ENCODE peak calls at places on chromosome 6, in five cellular contexts. O is H1, C is neuronal stem cell, Y is trophoblast cell, M is H9. H is an unnamed sample.

GRCh38 chr6:149168968-149169367 is 148.5 kb upstream of the TAB2 start:
- DNase-seq in O (no peak), C (no peak), Y (no peak), M (no peak), H (no peak)

GRCh38 chr6:89655122-89655521 is 16.6 kb upstream of the LYRM2 start:
- DNase-seq in O (no peak), C (no peak), Y (peak), M (no peak), H (no peak)

GRCh38 chr6:127737009-127737486 is 160.1 kb downstream of the C6orf58 start:
- DNase-seq in O (no peak), C (peak), Y (peak), M (no peak), H (peak)

GRCh38 chr6:169168706-169169105 is 84.9 kb downstream of the THBS2 start:
- DNase-seq in O (no peak), C (no peak), Y (peak), M (no peak), H (no peak)

GRCh38 chr6:158081657-158081935 is 86.5 kb downstream of the SERAC1 start:
- DNase-seq in O (no peak), C (no peak), Y (peak), M (no peak), H (no peak)

GRCh38 chr6:34145161-34146020 is 496 bp downstream of the GRM4 start:
- DNase-seq in O (peak), C (peak), Y (peak), M (peak), H (peak)

GRCh38 chr6:111482236-111482958 is 621 bp downstream of the REV3L start:
- DNase-seq in O (no peak), C (no peak), Y (peak), M (no peak), H (peak)

GRCh38 chr6:156773935-156774871 is 3.0 kb upstream of the ARID1B start:
- DNase-seq in O (no peak), C (no peak), Y (no peak), M (no peak), H (no peak)

GRCh38 chr6:35298625-35299140 is 1.1 kb downstream of the DEF6 start:
- DNase-seq in O (no peak), C (no peak), Y (no peak), M (no peak), H (no peak)

GRCh38 chr6:40517654-40518053 is 69.5 kb downstream of the LRFN2 start:
- DNase-seq in O (no peak), C (no peak), Y (no peak), M (no peak), H (no peak)

GRCh38 chr6:110813813-110814487 is 1.3 kb downstream of the CDK19 start:
- DNase-seq in O (no peak), C (peak), Y (peak), M (no peak), H (peak)

GRCh38 chr6:95417856-95418255 is 159.5 kb upstream of the MANEA start:
- DNase-seq in O (no peak), C (peak), Y (peak), M (no peak), H (no peak)

GRCh38 chr6:75345413-75345812 is 60.8 kb upstream of the TMEM30A start:
- DNase-seq in O (no peak), C (no peak), Y (no peak), M (peak), H (no peak)

GRCh38 chr6:75350156-75350555 is 65.6 kb upstream of the TMEM30A start:
- DNase-seq in O (no peak), C (no peak), Y (no peak), M (no peak), H (no peak)

GRCh38 chr6:75349262-75349984 is 64.8 kb upstream of the TMEM30A start:
- DNase-seq in O (peak), C (peak), Y (peak), M (peak), H (peak)

GRCh38 chr6:75348882-75349261 is 64.3 kb upstream of the TMEM30A start:
- DNase-seq in O (no peak), C (no peak), Y (no peak), M (no peak), H (no peak)

GRCh38 chr6:75347797-75348610 is 63.4 kb upstream of the TMEM30A start:
- DNase-seq in O (no peak), C (no peak), Y (no peak), M (no peak), H (no peak)
- H2BK12ac ChIP-seq in O (no peak), C (no peak), Y (no peak), M (peak), H (no peak)

GRCh38 chr6:167046861-167047495 is 47.8 kb downstream of the CEP43 start:
- DNase-seq in O (no peak), C (no peak), Y (no peak), M (no peak), H (no peak)
- H3K27ac ChIP-seq in O (no peak), C (no peak), Y (no peak), M (no peak), H (no peak)

DNA sequence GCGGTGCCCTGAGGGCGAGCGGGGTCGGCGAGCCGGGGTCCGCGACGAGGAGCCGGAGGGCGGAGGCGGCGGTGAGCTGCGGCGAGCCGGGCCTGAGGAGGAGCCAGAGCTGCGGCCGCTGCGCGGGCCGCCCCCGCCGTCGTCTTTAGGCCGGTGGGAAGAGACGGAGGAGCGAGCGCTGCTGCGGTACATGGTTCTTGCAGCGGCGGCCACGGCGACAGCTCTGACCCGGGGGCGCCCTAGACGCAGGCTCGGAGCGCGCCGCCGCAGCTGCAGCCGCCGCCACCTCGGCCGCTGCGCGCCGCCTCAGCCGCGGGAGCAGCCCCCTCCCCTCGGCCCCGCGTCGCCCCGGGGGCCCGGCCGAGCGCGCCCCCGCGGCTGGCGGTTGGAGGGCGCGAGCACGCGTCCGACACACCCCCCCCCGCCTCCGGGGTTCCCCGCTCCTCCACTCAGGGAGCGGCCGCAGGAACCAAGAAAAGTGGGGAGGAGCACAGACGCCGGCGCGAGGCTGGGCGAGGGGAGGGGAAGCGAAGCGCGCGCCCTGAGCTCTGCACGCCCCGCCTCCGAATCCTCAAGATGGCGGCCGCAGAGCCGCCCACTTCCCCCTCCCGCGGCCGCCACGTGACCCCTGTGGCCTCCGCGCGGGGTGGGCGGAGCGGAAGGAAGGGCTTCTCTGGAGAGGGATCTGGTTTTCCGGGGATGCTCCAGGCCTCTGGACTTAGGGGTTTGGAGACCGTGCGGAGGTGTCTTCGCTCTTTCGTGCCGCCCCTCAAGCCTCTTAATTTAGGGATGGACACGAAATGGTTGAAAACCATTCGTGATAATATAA is at the start of gene ZNF318:
- DNase-seq in O (peak), C (peak), Y (peak), M (peak), H (peak)
- H3K18ac ChIP-seq in O (peak), C (peak), Y (peak), M (no peak), H (peak)

DNA sequence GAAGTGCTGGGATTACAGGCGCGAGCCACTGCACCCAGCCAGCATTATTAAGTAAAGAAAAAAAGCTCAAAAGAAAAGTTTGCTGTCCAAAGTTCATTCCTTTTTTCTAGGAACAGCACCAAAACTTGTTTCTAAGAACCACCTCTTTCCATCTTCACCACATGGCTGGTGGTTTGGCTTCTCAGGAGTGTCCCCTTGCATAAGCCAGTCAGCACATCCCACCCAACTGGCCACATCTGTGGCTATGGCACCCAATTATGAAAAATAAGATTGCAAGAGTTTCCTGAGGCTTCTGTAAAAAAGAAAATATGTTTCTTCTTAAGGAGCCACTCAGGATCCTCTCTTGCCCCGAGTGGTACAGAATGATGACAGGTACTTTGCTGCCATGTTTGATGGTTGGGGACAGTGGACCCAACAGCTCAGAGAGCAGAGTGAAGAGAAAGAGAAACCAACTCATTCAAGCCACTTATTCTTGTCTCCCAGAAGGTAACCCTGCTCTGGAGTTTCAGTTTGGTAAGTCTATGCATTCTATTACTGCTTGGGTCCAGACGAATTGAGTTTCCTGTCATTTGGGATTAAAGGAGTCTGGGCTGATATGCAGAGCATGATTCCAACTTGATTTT is 65.3 kb downstream of the PSMB1 start:
- DNase-seq in O (no peak), C (no peak), Y (no peak), M (no peak), H (no peak)
- H2BK12ac ChIP-seq in O (no peak), C (no peak), Y (no peak), M (no peak), H (no peak)

GRCh38 chr6:164579035-164579434 is 730.4 kb downstream of the C6orf118 start:
- DNase-seq in O (no peak), C (no peak), Y (no peak), M (no peak), H (no peak)
- H3K27ac ChIP-seq in O (no peak), C (no peak), Y (no peak), M (no peak), H (no peak)

DNA sequence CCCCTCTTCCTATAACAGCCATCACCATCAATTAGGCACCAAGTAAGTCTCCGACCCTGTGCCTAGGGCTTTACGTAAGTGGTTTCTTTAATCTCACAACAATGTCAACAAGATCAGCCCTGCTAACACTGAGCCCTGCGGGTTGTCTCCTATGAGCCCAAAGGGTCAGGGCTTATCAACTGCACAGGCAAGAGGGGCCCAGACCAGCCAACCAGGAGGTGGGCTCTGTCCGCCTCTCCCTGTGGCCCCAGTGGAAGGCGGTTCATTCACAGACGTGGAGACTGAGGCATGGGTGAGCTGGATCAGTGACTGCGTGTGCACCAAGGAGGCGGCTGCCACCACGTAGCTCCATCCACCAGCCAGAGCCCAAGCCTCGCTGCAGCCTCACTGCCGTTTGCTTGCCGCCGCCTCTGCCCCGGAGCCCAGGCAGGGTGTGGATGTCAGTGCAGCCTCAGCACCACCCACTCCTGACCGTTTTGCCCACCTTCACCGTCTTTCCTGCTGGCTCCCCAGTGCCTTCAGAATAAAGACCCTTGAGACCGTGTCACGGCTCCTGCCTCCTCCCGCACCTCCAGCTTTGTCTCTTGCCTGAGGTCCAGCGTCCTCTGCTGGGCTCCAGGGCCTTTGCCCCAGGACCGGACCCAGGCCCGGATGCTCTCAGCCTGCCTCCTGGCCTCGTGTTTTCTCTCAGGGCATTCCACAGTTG is 78.7 kb downstream of the DLL1 start:
- DNase-seq in O (no peak), C (no peak), Y (no peak), M (peak), H (no peak)
- H3K18ac ChIP-seq in O (no peak), C (peak), Y (no peak), M (peak), H (no peak)

GRCh38 chr6:71537717-71538116 is 249.1 kb downstream of the OGFRL1 start:
- DNase-seq in O (no peak), C (no peak), Y (no peak), M (no peak), H (no peak)

GRCh38 chr6:71531006-71531405 is 242.4 kb downstream of the OGFRL1 start:
- DNase-seq in O (no peak), C (no peak), Y (no peak), M (no peak), H (no peak)

GRCh38 chr6:71533939-71534379 is 245.3 kb downstream of the OGFRL1 start:
- DNase-seq in O (no peak), C (no peak), Y (peak), M (no peak), H (peak)

GRCh38 chr6:71531841-71532240 is 243.2 kb downstream of the OGFRL1 start:
- DNase-seq in O (no peak), C (no peak), Y (peak), M (peak), H (no peak)

GRCh38 chr6:71534916-71535315 is 246.3 kb downstream of the OGFRL1 start:
- DNase-seq in O (no peak), C (no peak), Y (no peak), M (no peak), H (no peak)
- H2BK12ac ChIP-seq in O (no peak), C (no peak), Y (no peak), M (no peak), H (no peak)

GRCh38 chr6:131770776-131771175 is 37.0 kb upstream of the ENPP1 start:
- DNase-seq in O (no peak), C (no peak), Y (no peak), M (no peak), H (no peak)
- H3K27ac ChIP-seq in O (no peak), C (no peak), Y (no peak), M (no peak), H (no peak)

GRCh38 chr6:116145786-116146675 is 20.1 kb upstream of the COL10A1 start:
- DNase-seq in O (no peak), C (no peak), Y (no peak), M (no peak), H (no peak)
- H3K18ac ChIP-seq in O (no peak), C (no peak), Y (no peak), M (no peak), H (no peak)

H was measured in mesenchymal stem cell.